ENCODE peak calls at places on chromosomes 16 and 17, in five cellular contexts. K is gastrocnemius medialis, D is thoracic aorta, M is tibial artery, I is lower lobe of right lung. S is an unnamed sample. For H3K36me3, the result is how much of the 10 kb centered on the place peaks cover.

GRCh38 chr17:68533887-68534700 is 21.9 kb downstream of the PRKAR1A start:
- DNase-seq in K (no peak), D (no peak), M (no peak), I (no peak), S (no peak)

GRCh38 chr17:17236295-17237025 is 508 bp downstream of the FLCN start:
- DNase-seq in K (peak), D (no peak), M (no peak), I (no peak), S (peak)

GRCh38 chr17:38551121-38551520 is 54.6 kb downstream of the SRCIN1 start:
- DNase-seq in K (no peak), D (no peak), M (no peak), I (no peak), S (no peak)

GRCh38 chr17:50270430-50271172 is 3.7 kb upstream of the TMEM92 start:
- DNase-seq in K (peak), D (no peak), M (peak), I (peak), S (no peak)

GRCh38 chr17:18235743-18236256 is 10.4 kb downstream of the LLGL1 start:
- DNase-seq in K (no peak), D (no peak), M (peak), I (no peak), S (no peak)

GRCh38 chr17:6755731-6756184 is at the start of gene XAF1:
- DNase-seq in K (peak), D (no peak), M (no peak), I (peak), S (peak)

GRCh38 chr17:75492555-75493168 is 22.7 kb downstream of the CASKIN2 start:
- DNase-seq in K (no peak), D (no peak), M (no peak), I (no peak), S (no peak)

GRCh38 chr17:28228986-28229729 is 89.8 kb upstream of the TMEM97 start:
- DNase-seq in K (no peak), D (no peak), M (peak), I (no peak), S (no peak)

GRCh38 chr17:81556863-81557262 is 4.7 kb upstream of the FAAP100 start:
- DNase-seq in K (no peak), D (no peak), M (no peak), I (no peak), S (peak)

GRCh38 chr17:11932337-11932898 is 64.9 kb downstream of the ZNF18 start:
- DNase-seq in K (no peak), D (no peak), M (no peak), I (no peak), S (no peak)

GRCh38 chr16:58734459-58734787 is 307 bp upstream of the GOT2 start:
- DNase-seq in K (no peak), D (no peak), M (no peak), I (no peak), S (no peak)

GRCh38 chr16:54817432-54817831 is 113.2 kb upstream of the IRX5 start:
- DNase-seq in K (no peak), D (no peak), M (no peak), I (no peak), S (no peak)

GRCh38 chr16:87583453-87584131 is 18.7 kb upstream of the JPH3 start:
- DNase-seq in K (no peak), D (no peak), M (peak), I (no peak), S (no peak)

GRCh38 chr17:6591599-6592158 is 35.3 kb upstream of the PITPNM3 start:
- DNase-seq in K (no peak), D (no peak), M (no peak), I (no peak), S (no peak)

GRCh38 chr16:11488304-11488703 is 98.4 kb downstream of the LITAF start:
- DNase-seq in K (no peak), D (no peak), M (no peak), I (no peak), S (no peak)

GRCh38 chr16:47970291-47970931 is 185.4 kb downstream of the ABCC12 start:
- DNase-seq in K (no peak), D (no peak), M (no peak), I (no peak), S (no peak)

GRCh38 chr16:87790278-87791023 is 24.7 kb upstream of the KLHDC4 start:
- DNase-seq in K (no peak), D (no peak), M (peak), I (no peak), S (peak)

GRCh38 chr17:40854175-40854814 is 12.7 kb downstream of the KRT12 start:
- DNase-seq in K (no peak), D (no peak), M (no peak), I (no peak), S (no peak)

GRCh38 chr16:31206776-31207175 is 4.2 kb upstream of the PYCARD start:
- DNase-seq in K (no peak), D (no peak), M (no peak), I (no peak), S (peak)

GRCh38 chr16:80346160-80346632 is 194.6 kb upstream of the DYNLRB2 start:
- DNase-seq in K (no peak), D (no peak), M (no peak), I (no peak), S (no peak)

GRCh38 chr17:9022553-9023388 is 1.5 kb downstream of the NTN1 start:
- DNase-seq in K (no peak), D (no peak), M (peak), I (no peak), S (no peak)

GRCh38 chr17:40912506-40913220 is 24.8 kb downstream of the KRT23 start:
- DNase-seq in K (no peak), D (no peak), M (no peak), I (no peak), S (no peak)

DNA sequence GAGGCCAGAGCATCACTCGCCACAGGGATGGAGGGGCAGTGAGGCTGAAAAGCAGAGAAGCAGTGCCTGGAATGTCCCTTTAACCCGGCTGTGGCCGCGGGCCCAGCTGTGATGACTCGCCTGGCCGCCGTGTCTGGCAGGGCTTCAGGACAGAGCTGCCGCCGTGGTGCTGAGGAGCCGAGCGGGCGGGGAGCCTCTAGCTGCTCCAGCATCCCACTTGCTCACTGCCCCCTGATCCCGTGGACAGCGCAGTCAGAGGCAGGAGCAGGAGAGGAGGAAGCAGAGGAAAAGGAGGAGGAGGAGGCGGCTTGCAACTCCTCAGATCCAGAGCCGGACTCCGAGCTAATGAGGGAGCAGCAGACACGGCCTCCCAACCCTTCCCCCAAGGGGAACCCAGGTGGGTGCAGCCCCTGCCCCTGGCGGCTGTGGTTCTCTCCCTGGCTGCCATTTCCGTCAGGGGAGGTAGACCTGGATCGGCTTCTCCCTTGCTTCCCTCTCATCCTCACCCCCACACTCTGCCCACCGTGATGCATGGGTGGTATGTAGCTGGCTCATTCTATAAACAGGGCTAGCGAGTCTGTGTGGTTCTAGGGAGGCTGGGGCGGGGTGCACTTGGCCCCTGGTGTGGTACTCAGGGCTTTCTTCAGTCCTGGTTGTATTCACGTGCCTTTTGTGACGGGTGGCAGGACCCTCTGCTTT is 165.7 kb downstream of the CMIP start:
- DNase-seq in K (no peak), D (peak), M (peak), I (no peak), S (no peak)
- H3K36me3 ChIP-seq in K (under half), D (under half), M (under half), I (under half), S (under half)

DNA sequence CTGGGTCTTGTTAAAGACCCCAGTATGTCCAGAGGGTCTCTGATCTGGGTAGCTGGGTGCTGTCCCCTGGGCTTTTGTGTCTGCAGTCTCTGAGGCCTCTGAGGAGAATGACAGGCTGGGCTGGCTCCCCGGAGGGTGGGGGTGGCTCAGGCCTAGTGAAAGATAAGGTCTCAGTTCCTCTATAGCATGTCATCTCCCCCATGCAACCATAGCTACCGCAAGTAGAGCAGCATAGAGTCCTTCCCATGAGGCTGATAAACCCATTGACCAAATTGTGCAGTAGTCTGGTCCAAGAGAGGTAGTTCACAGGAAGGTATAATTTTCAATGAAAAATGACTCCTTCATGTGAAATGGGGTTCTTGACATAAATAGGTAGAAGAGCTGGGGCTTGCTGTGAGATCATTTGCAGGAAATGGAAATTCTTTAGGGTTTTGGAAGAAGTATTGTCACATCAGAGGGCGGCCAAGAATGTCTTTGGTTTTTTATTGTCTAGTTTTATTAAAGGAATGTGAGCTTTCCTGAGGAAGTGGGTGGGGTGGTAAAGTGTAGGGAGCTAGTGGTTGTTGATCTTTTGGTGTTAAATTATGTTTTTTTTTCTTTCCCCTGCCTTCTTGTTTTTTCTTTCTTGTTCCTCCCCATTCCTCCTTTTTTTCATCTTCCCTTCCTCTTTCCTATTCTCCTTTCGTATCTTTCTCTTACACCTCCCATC is 21.0 kb downstream of the SLC7A6OS start:
- DNase-seq in K (no peak), D (no peak), M (no peak), I (no peak), S (peak)
- H3K4me3 ChIP-seq in K (no peak), D (no peak), M (no peak), I (no peak), S (no peak)

GRCh38 chr17:44038604-44039007 is 23.8 kb upstream of the TMEM101 start:
- DNase-seq in K (peak), D (no peak), M (no peak), I (no peak), S (peak)

GRCh38 chr17:44030482-44030881 is 15.7 kb upstream of the TMEM101 start:
- DNase-seq in K (no peak), D (no peak), M (no peak), I (no peak), S (no peak)

GRCh38 chr17:44029736-44030135 is 15.0 kb upstream of the TMEM101 start:
- DNase-seq in K (no peak), D (no peak), M (no peak), I (no peak), S (no peak)

DNA sequence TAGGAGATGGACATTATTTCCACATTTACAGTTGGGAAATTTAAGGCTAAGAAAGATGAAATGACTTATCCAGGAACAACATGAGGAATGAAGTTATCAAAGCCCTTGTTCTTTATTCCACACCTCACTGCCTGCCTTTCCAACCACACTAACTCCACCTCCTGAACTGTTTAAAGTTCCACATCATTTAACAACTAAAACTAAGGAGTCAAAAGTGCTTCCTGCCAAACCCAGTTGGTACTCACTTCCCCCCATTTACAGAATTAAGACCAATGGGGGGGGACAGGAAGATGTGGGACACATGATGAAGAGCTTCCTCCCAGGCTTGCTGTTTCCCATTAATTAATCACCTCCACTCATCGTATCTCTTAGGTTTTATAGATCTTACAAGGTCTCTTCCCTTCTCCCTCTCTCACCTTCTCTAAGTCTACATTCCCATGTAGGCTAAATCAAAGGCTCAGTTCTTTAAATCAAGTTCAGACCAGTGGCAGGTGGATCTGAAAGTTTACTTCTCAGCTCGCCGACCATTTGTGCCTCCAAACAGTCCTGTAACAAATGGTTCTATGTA is 19.2 kb upstream of the TMEM101 start:
- DNase-seq in K (no peak), D (no peak), M (no peak), I (no peak), S (no peak)
- H3K36me3 ChIP-seq in K (under half), D (under half), M (under half), I (half or more), S (under half)

DNA sequence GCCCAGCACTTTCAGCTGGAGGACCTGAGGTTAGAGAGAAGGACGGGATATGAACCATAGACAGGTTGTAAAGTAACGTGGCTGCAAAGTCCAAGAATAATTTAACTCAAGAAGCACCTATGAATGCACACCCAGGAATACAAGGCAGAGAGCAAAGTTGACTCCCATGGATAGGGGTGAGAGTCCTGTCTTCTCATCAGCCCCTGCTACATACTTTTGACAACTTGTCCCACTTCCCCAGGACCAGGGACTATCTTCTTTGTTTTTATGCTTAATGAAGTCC is 99.8 kb downstream of the XYLT1 start:
- DNase-seq in K (no peak), D (no peak), M (no peak), I (no peak), S (peak)
- H3K4me3 ChIP-seq in K (no peak), D (no peak), M (no peak), I (no peak), S (no peak)

GRCh38 chr17:4539025-4539424 is 16.2 kb downstream of the MYBBP1A start:
- DNase-seq in K (no peak), D (no peak), M (no peak), I (no peak), S (no peak)
- H3K36me3 ChIP-seq in K (under half), D (under half), M (half or more), I (half or more), S (under half)

S was measured in small intestine.